ENCODE peak calls at places on chromosome 10, in six cellular contexts. C, H, Q, O, T and D are unnamed samples.

GRCh38 chr10:133010095-133010837 is 67.9 kb upstream of the CFAP46 start:
- DNase-seq in Q (no peak), O (no peak), T (no peak), H (no peak), C (no peak), D (peak)

GRCh38 chr10:86795353-86795752 is 38.9 kb downstream of the BMPR1A start:
- DNase-seq in C (no peak), H (no peak), T (no peak), Q (peak), O (no peak), D (no peak)

GRCh38 chr10:44627591-44628354 is 242.9 kb upstream of the CXCL12 start:
- DNase-seq in O (no peak), Q (no peak), T (no peak), H (no peak), C (no peak), D (no peak)

GRCh38 chr10:73969224-73969811 is 28.6 kb upstream of the VCL start:
- DNase-seq in Q (no peak), O (no peak), H (no peak), C (no peak), T (no peak), D (no peak)

GRCh38 chr10:131961777-131962450 is 19.8 kb downstream of the BNIP3 start:
- DNase-seq in C (no peak), H (no peak), Q (no peak), T (no peak), O (no peak), D (no peak)

GRCh38 chr10:120713573-120713972 is 137.6 kb upstream of the WDR11 start:
- DNase-seq in C (no peak), T (no peak), O (no peak), Q (no peak), H (no peak), D (no peak)

GRCh38 chr10:102918817-102919236 is 733 bp downstream of the CNNM2 start:
- DNase-seq in H (peak), Q (no peak), T (no peak), C (peak), O (no peak), D (peak)

GRCh38 chr10:85916192-85916747 is 450.3 kb downstream of the GRID1 start:
- DNase-seq in O (no peak), H (no peak), T (no peak), Q (no peak), C (no peak), D (no peak)

GRCh38 chr10:3976718-3977117 is 191.7 kb upstream of the KLF6 start:
- DNase-seq in T (no peak), C (no peak), H (no peak), O (no peak), Q (no peak), D (no peak)

GRCh38 chr10:81018898-81019890 is 481.5 kb downstream of the SH2D4B start:
- DNase-seq in T (no peak), C (peak), O (peak), H (peak), Q (no peak), D (peak)

GRCh38 chr10:123229927-123230630 is 75.9 kb downstream of the BUB3 start:
- DNase-seq in T (no peak), H (no peak), O (no peak), C (no peak), Q (peak), D (no peak)

GRCh38 chr10:45624724-45625123 is 47.8 kb downstream of the ZFAND4 start:
- DNase-seq in Q (no peak), T (peak), C (no peak), O (no peak), H (no peak), D (no peak)

GRCh38 chr10:97538839-97539238 is 33.7 kb upstream of the ANKRD2 start:
- DNase-seq in H (no peak), T (no peak), O (peak), C (no peak), Q (no peak), D (no peak)

GRCh38 chr10:34732926-34733325 is 82.2 kb downstream of the PARD3 start:
- DNase-seq in O (no peak), Q (peak), C (peak), T (no peak), H (no peak), D (no peak)

GRCh38 chr10:19654576-19654975 is 161.7 kb upstream of the PLXDC2 start:
- DNase-seq in H (no peak), T (no peak), O (no peak), Q (no peak), C (no peak), D (no peak)

GRCh38 chr10:120386196-120386595 is 70.8 kb upstream of the PLPP4 start:
- DNase-seq in T (no peak), H (no peak), C (no peak), O (no peak), Q (no peak), D (no peak)

GRCh38 chr10:74103560-74104248 is 46.9 kb downstream of the AP3M1 start:
- DNase-seq in O (no peak), H (peak), C (peak), Q (no peak), T (no peak), D (peak)

GRCh38 chr10:52740913-52741675 is 31.5 kb downstream of the MBL2 start:
- DNase-seq in Q (no peak), O (no peak), T (no peak), C (peak), H (peak), D (peak)

GRCh38 chr10:127762925-127763324 is 25.9 kb downstream of the FOXI2 start:
- DNase-seq in O (no peak), T (no peak), C (no peak), Q (no peak), H (no peak), D (no peak)

GRCh38 chr10:124589491-124590006 is 127.9 kb downstream of the LHPP start:
- DNase-seq in T (peak), C (no peak), Q (no peak), H (no peak), O (no peak), D (no peak)

GRCh38 chr10:14247650-14248258 is 83.0 kb downstream of the FRMD4A start:
- DNase-seq in H (no peak), C (no peak), T (no peak), O (no peak), Q (no peak), D (no peak)

GRCh38 chr10:87661861-87662785 is 2.4 kb downstream of the PAPSS2 start:
- DNase-seq in C (no peak), T (no peak), Q (no peak), O (no peak), H (no peak), D (no peak)

GRCh38 chr10:15314482-15315070 is 56.5 kb downstream of the FAM171A1 start:
- DNase-seq in T (no peak), H (no peak), O (no peak), C (no peak), Q (no peak), D (no peak)

GRCh38 chr10:71799112-71799511 is 25.8 kb upstream of the VSIR start:
- DNase-seq in H (no peak), C (no peak), O (no peak), T (peak), Q (no peak), D (no peak)
- TF ChIP-seq CTCF in H (no peak), C (no peak), O (no peak), T (no peak), Q (no peak), D (no peak)

GRCh38 chr10:6786579-6787031 is 206.5 kb upstream of the PRKCQ start:
- DNase-seq in T (no peak), H (no peak), O (peak), Q (no peak), C (no peak), D (no peak)
- TF ChIP-seq CTCF in T (peak), H (no peak), O (peak), Q (no peak), C (no peak), D (no peak)

DNA sequence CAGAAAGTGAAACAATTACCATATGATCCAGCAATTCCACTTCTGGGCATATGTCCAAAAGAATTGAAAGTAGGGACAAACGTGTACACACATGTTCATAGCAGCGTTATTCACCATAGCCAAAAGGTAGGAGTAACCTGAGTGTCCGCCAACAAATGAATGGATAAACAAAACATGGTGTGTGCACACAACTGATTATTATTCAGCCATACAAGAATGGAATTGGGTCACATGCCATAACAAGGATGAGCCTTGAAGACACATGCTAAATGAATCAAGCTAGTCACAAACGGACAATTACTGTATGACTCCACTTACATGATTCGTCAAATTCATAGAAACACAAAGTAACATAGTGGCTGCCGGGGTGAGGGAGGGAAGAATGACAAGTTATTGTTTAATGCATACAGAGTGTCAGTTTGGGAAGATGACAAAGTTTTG is 4.1 kb upstream of the OIT3 start:
- DNase-seq in H (no peak), C (no peak), T (no peak), O (peak), Q (no peak), D (no peak)
- TF ChIP-seq CTCF in H (no peak), C (no peak), T (no peak), O (no peak), Q (no peak), D (no peak)

GRCh38 chr10:62851449-62851848 is 35.3 kb upstream of the EGR2 start:
- DNase-seq in H (no peak), O (no peak), C (peak), Q (no peak), T (no peak), D (no peak)
- TF ChIP-seq CTCF in H (peak), O (no peak), C (peak), Q (peak), T (no peak), D (peak)

DNA sequence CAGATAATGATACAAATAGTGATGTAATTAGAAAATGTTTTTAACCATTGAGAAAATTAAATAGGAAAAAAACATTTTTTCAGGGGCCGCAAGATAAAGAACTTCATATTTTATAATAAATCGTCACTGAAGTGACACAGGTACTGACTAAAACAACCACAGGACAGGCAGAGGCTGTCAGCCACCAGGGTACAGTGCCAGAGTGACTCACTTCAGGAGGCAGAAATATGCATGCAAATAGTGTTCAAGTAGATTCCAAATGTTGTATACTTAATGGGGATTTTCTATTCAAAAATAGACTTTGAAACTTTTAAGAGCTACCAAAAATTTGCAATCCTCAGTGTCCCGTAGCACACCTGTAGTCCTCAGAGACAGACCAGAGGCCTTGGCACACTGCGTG is 68.6 kb downstream of the FRMPD2 start:
- DNase-seq in O (no peak), T (no peak), C (no peak), H (peak), Q (no peak), D (no peak)
- TF ChIP-seq CTCF in O (no peak), T (no peak), C (no peak), H (no peak), Q (no peak), D (no peak)

DNA sequence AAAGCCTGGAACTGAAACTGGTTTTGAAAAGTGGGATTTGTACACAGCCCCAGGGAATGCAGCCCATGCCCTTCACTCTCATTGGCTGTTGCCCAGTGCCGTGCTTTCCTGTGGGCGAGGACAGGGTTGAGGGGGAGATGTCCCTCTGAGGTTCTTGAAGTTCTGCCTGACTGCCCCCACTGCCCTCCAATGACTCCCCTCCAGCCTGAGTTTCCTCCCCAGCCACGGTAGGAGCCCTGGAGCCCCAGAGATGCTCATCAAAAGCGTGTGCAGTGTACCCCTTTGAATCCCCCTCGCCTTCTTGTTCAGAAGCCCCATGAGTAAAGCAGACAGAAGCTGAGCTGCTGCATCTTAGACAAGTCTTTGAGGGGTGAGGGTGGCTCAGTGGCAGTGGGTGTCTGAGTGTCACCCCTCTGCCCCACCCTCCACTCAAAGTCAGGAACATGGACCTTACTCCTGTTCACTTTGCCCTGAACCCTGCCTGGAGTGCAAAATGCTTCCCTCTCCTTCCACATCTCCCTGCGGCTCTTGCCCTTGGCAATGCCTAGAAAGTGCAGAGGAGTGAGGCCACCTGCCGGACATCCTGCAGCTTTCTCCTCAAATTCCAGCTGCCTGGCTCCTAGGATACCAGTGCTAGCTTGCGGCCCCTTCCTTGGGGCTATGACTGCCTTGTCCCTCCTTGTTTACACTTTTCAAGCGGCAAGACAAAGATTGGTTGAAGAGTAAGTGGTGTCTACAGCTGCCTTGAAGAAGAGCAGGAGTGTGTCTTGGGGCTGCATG is 19.9 kb downstream of the FAM241B start:
- DNase-seq in H (no peak), C (no peak), T (no peak), Q (no peak), O (no peak), D (no peak)
- TF ChIP-seq CTCF in H (no peak), C (no peak), T (no peak), Q (no peak), O (no peak), D (no peak)

DNA sequence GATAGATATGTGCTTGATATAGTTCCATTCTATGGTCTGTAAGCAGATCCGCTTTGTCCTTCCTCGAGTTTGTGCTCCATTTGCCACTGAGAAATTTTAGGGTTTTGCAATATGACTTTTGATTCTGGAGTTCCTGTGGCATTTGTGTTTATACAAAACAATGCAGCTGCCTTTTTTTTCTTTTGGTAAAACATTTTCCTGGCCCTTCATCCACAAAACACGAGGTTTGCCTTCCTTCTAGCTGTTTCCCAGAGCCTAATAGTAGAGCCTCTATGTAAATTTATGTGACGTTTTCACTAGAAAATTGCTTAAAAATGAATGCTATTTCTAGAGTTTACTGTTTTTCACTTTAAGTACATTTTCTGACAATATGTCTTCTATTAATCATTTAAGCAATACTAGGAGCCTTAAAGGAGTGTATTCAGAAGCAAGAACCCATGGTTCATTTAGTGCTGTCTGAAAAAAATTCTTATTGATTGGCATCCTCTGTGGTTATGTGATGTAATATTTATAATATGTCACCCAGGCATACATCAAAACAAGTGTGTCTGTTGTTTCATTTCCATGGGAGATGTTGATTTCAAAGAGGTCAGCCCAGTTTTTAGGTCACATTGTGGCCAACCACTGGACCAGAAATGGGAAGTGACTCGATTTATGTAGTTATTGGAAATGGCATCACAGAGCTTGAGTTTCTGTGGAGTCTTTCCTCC is 618.3 kb downstream of the LRMDA start:
- DNase-seq in C (no peak), O (no peak), T (no peak), Q (no peak), H (no peak), D (no peak)
- TF ChIP-seq CTCF in C (no peak), O (no peak), T (no peak), Q (no peak), H (no peak), D (no peak)

GRCh38 chr10:49733866-49734265 is 28.3 kb downstream of the OGDHL start:
- DNase-seq in C (no peak), H (no peak), Q (no peak), O (no peak), T (no peak), D (no peak)
- TF ChIP-seq CTCF in C (no peak), H (no peak), Q (no peak), O (no peak), T (no peak), D (no peak)

DNA sequence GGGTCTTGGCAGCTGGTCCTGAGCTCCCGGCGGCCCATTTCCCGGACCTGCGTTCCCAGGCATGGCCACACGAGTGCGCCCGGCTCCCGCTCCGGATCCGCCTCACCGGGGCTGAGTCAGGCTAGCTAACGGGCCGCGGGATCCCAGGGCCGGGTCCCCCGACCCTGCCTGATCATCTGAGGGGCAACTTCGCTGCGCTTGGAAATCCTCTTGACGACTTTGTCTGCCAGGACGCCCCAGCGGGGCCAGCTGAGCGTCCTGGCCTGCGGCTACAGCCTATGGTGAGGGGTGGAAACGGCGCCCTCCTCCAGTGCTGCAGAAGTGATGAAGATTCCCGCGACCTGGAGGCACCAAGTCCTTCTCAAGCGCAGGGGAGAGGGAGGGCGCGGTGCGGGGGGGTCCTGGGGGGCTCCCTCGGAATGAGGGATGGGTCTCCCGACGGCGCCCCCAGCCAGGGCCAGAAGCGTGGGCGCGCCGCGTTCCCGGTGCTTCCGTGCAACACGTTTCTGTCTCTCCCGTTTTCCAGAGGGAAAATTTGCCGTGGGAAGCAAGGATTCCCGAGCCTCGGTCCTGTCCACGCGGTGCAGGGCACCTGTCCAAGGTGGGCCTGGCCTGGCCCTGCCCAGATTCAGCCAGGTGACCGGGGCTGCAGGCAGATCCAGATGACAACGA is 212.4 kb downstream of the CCSER2 start:
- DNase-seq in O (no peak), H (peak), Q (no peak), T (peak), C (peak), D (peak)
- TF ChIP-seq CTCF in O (peak), H (peak), Q (peak), T (peak), C (peak), D (peak)

GRCh38 chr10:26448292-26448691 is 10.2 kb downstream of the APBB1IP start:
- DNase-seq in Q (no peak), H (no peak), O (no peak), C (peak), T (no peak), D (no peak)
- TF ChIP-seq CTCF in Q (no peak), H (peak), O (no peak), C (no peak), T (no peak), D (no peak)